ENCODE peak calls at places on chromosomes 2 and 18, in eight cellular contexts. L, P, W, D, A, E, U and F are unnamed samples.
A peak's percentile ranks its signal among the peaks of the same experiment; 100 is the strongest.

GRCh38 chr2:19009510-19009909 is 348.9 kb downstream of the OSR1 start:
- DNase-seq in A (no peak), P (no peak), W (no peak), U (peak; percentile 14), E (peak; percentile 74), L (no peak), D (no peak), F (no peak)

GRCh38 chr2:102313025-102313424 is 1.7 kb downstream of the IL1RL1 start:
- DNase-seq in W (no peak), P (peak; percentile 51), E (peak; percentile 17), L (no peak), U (peak; percentile 70), D (no peak), A (no peak), F (no peak)

GRCh38 chr2:9674931-9675330 is 44.1 kb upstream of the YWHAQ start:
- DNase-seq in L (no peak), W (no peak), P (no peak), D (no peak), A (no peak), E (no peak), U (no peak), F (no peak)

GRCh38 chr2:64937341-64938230 is 51.6 kb upstream of the SLC1A4 start:
- DNase-seq in W (no peak), A (no peak), L (peak; percentile 72), P (no peak), D (peak; percentile 88), E (no peak), U (no peak), F (no peak)

GRCh38 chr2:166417669-166418068 is 41.9 kb upstream of the SCN9A start:
- DNase-seq in L (no peak), W (peak; percentile 39), E (no peak), U (peak; percentile 32), A (no peak), D (no peak), P (no peak), F (no peak)

GRCh38 chr2:220188031-220188430 is 560.6 kb downstream of the SLC4A3 start:
- DNase-seq in E (peak; percentile 86), L (no peak), U (peak; percentile 19), P (no peak), D (no peak), A (no peak), W (no peak), F (no peak)

GRCh38 chr2:54435325-54435724 is 20.8 kb upstream of the SPTBN1 start:
- DNase-seq in D (no peak), L (no peak), U (no peak), W (no peak), A (no peak), E (no peak), P (no peak), F (no peak)

GRCh38 chr2:153055182-153055581 is 336.8 kb downstream of the ARL6IP6 start:
- DNase-seq in A (no peak), D (no peak), L (no peak), E (no peak), U (no peak), W (no peak), P (no peak), F (no peak)

GRCh38 chr2:18749912-18750526 is 160.7 kb upstream of the NT5C1B start:
- DNase-seq in E (no peak), P (no peak), U (peak; percentile 82), A (peak; percentile 7), L (no peak), W (peak; percentile 12), D (no peak), F (no peak)

GRCh38 chr18:41982942-41983660 is 28.1 kb downstream of the PIK3C3 start:
- DNase-seq in A (no peak), U (no peak), L (no peak), W (no peak), D (no peak), E (no peak), P (no peak), F (no peak)

GRCh38 chr2:168192143-168192785 is 55.1 kb downstream of the STK39 start:
- DNase-seq in U (peak; percentile 67), E (no peak), A (no peak), W (no peak), L (no peak), P (no peak), D (no peak), F (no peak)

GRCh38 chr2:169571571-169571970 is 2.1 kb downstream of the FASTKD1 start:
- DNase-seq in L (no peak), E (no peak), A (no peak), U (no peak), W (no peak), P (no peak), D (no peak), F (no peak)

GRCh38 chr2:24815171-24815570 is 21.9 kb downstream of the CENPO start:
- DNase-seq in P (no peak), A (no peak), U (no peak), D (no peak), L (peak; percentile 4), E (no peak), W (no peak), F (no peak)

GRCh38 chr2:239881561-239882320 is 143.4 kb downstream of the NDUFA10 start:
- DNase-seq in W (no peak), P (no peak), D (peak; percentile 85), E (no peak), U (peak; percentile 66), A (peak; percentile 19), L (no peak), F (no peak)

GRCh38 chr2:80351229-80351628 is 46.7 kb upstream of the LRRTM1 start:
- DNase-seq in L (no peak), W (no peak), U (no peak), A (no peak), E (no peak), D (no peak), P (no peak), F (no peak)

GRCh38 chr2:160928854-160929301 is 231.3 kb upstream of the TANK start:
- DNase-seq in W (no peak), E (peak; percentile 83), P (no peak), A (no peak), U (peak; percentile 91), D (no peak), L (no peak), F (no peak)

GRCh38 chr2:82234283-82234682 is 1929.7 kb upstream of the LRRTM1 start:
- DNase-seq in E (no peak), D (no peak), A (no peak), W (no peak), P (no peak), U (no peak), L (no peak), F (no peak)
- H3K4me3 ChIP-seq in E (no peak overlapping the region), D (no peak overlapping the region), A (no peak overlapping the region), W (no peak overlapping the region), P (no peak overlapping the region), U (no peak overlapping the region), L (no peak overlapping the region), F (no peak overlapping the region)

GRCh38 chr2:17541514-17541950 is 1.0 kb downstream of the VSNL1 start:
- DNase-seq in A (no peak), L (no peak), W (no peak), D (no peak), E (no peak), P (no peak), U (no peak), F (no peak)

GRCh38 chr2:17539993-17540812 is at the start of gene VSNL1:
- DNase-seq in A (peak; percentile 5), W (peak; percentile 79), U (peak; percentile 83), E (no peak), D (peak; percentile 93), P (peak; percentile 75), L (peak; percentile 88), F (no peak)

GRCh38 chr2:17539596-17539992 is 902 bp upstream of the VSNL1 start:
- DNase-seq in D (no peak), A (no peak), P (no peak), W (peak; percentile 62), E (no peak), U (peak; percentile 26), L (no peak), F (no peak)

GRCh38 chr2:17542471-17542870 is 2.0 kb downstream of the VSNL1 start:
- DNase-seq in A (no peak), E (no peak), W (no peak), L (no peak), D (no peak), U (no peak), P (no peak), F (no peak)

GRCh38 chr2:17540813-17541513 is 467 bp downstream of the VSNL1 start:
- DNase-seq in W (no peak), U (no peak), P (no peak), L (no peak), A (no peak), D (no peak), E (no peak), F (no peak)
- H3K4me3 ChIP-seq in W (peak overlapping the region; percentile 47), U (peak overlapping the region; percentile 41), P (peak overlapping the region; percentile 65), L (peak overlapping the region; percentile 68), A (peak overlapping the region; percentile 70), D (no peak overlapping the region), E (peak overlapping the region; percentile 69), F (peak overlapping the region; percentile 75)

GRCh38 chr2:232876071-232876977 is 6.3 kb downstream of the SNORC start:
- DNase-seq in L (peak; percentile 58), P (no peak), E (no peak), D (peak; percentile 70), W (no peak), A (no peak), U (no peak), F (no peak)

GRCh38 chr2:232878855-232879617 is 9.0 kb downstream of the SNORC start:
- DNase-seq in U (no peak), P (no peak), W (no peak), D (peak; percentile 76), A (no peak), E (no peak), L (peak; percentile 35), F (no peak)

GRCh38 chr2:232877940-232878511 is 8.0 kb downstream of the SNORC start:
- DNase-seq in L (peak; percentile 30), D (peak; percentile 70), U (no peak), E (no peak), W (no peak), A (no peak), P (no peak), F (no peak)

GRCh38 chr2:232875256-232876070 is 5.4 kb downstream of the SNORC start:
- DNase-seq in W (no peak), P (no peak), E (no peak), A (no peak), L (peak; percentile 52), D (peak; percentile 75), U (no peak), F (peak; percentile 60)

DNA sequence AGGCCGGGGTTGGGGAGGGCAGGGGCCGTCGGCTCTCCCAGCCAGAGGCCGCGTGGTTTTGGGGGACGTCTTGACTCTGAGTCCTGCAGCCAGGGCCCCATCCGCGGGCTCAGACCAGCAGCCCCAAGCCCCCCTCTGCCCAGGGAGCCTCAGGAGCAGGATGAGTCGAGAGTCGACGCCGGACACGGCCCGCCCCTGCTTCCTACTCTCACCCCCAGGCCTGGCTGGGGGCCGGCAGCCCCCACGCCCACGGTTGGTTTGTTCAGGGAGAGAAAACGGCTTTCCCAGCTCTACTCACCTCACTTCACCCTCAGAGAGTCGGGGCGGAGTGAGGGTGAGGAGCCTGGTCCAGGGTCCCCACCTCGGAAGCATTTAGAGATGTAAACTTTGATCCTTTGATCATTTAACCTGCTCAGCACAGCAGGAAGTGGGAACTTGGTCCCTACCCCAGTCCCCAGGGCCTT is 6.9 kb downstream of the SNORC start:
- DNase-seq in W (no peak), L (peak; percentile 47), U (no peak), D (peak; percentile 80), P (no peak), A (no peak), E (no peak), F (no peak)
- H3K4me3 ChIP-seq in W (no peak overlapping the region), L (peak overlapping the region; percentile 71), U (no peak overlapping the region), D (peak overlapping the region; percentile 33), P (peak overlapping the region; percentile 44), A (peak overlapping the region; percentile 61), E (no peak overlapping the region), F (no peak overlapping the region)

GRCh38 chr18:5518899-5519371 is 24.9 kb downstream of the EPB41L3 start:
- DNase-seq in D (no peak), L (no peak), E (no peak), A (no peak), W (no peak), P (no peak), U (peak; percentile 91), F (no peak)
- H3K4me3 ChIP-seq in D (no peak overlapping the region), L (no peak overlapping the region), E (no peak overlapping the region), A (no peak overlapping the region), W (no peak overlapping the region), P (no peak overlapping the region), U (peak overlapping the region; percentile 31), F (no peak overlapping the region)